ENCODE peak calls at places on chromosomes 4 and X, in six cellular contexts. X, B, T, Y, E and G are unnamed samples.

GRCh38 chr4:95249402-95250043 is 299.2 kb downstream of the UNC5C start:
- DNase-seq in T (no peak), Y (no peak), E (no peak), B (no peak), X (no peak), G (no peak)

GRCh38 chr4:186762865-186763264 is 39.2 kb upstream of the FAT1 start:
- DNase-seq in B (no peak), E (no peak), X (no peak), Y (no peak), T (no peak), G (no peak)

GRCh38 chrX:149512225-149512885 is 7.2 kb upstream of the IDS start:
- DNase-seq in X (peak; percentile 41), B (peak; percentile 42), E (no peak), T (peak; percentile 38), Y (peak; percentile 35), G (peak; percentile 61)

GRCh38 chrX:14095702-14096101 is 66.0 kb upstream of the GEMIN8 start:
- DNase-seq in T (peak; percentile 53), X (no peak), Y (peak; percentile 58), E (peak; percentile 16), B (peak; percentile 34), G (peak; percentile 8)

GRCh38 chr4:101282076-101282844 is 65.1 kb downstream of the PPP3CA start:
- DNase-seq in T (no peak), Y (no peak), E (no peak), B (no peak), X (no peak), G (no peak)

GRCh38 chr4:80532674-80533333 is 197.3 kb downstream of the CFAP299 start:
- DNase-seq in E (no peak), B (no peak), X (no peak), T (no peak), Y (no peak), G (no peak)

GRCh38 chrX:23694606-23695005 is 27.3 kb downstream of the PRDX4 start:
- DNase-seq in T (peak; percentile 57), E (peak; percentile 19), X (peak; percentile 41), Y (peak; percentile 30), B (no peak), G (peak; percentile 15)

GRCh38 chrX:75421688-75422087 is 101.1 kb downstream of the ZDHHC15 start:
- DNase-seq in E (no peak), T (no peak), Y (no peak), X (no peak), B (no peak), G (no peak)

GRCh38 chr4:38985363-38986065 is 46.7 kb downstream of the TMEM156 start:
- DNase-seq in B (no peak), T (no peak), X (no peak), E (no peak), Y (no peak), G (no peak)

GRCh38 chr4:102531441-102531840 is 30.3 kb downstream of the NFKB1 start:
- DNase-seq in E (peak; percentile 53), X (no peak), T (peak; percentile 25), Y (no peak), B (no peak), G (no peak)

GRCh38 chrX:119015407-119016242 is 41.2 kb downstream of the LONRF3 start:
- DNase-seq in Y (peak; percentile 94), B (peak; percentile 59), T (peak; percentile 80), X (peak; percentile 62), E (peak; percentile 77), G (no peak)
- H3K27ac ChIP-seq in Y (peak overlapping the region; percentile 66), B (peak overlapping the region; percentile 69), T (no peak overlapping the region), X (no peak overlapping the region), E (peak overlapping the region; percentile 7), G (no peak overlapping the region)

DNA sequence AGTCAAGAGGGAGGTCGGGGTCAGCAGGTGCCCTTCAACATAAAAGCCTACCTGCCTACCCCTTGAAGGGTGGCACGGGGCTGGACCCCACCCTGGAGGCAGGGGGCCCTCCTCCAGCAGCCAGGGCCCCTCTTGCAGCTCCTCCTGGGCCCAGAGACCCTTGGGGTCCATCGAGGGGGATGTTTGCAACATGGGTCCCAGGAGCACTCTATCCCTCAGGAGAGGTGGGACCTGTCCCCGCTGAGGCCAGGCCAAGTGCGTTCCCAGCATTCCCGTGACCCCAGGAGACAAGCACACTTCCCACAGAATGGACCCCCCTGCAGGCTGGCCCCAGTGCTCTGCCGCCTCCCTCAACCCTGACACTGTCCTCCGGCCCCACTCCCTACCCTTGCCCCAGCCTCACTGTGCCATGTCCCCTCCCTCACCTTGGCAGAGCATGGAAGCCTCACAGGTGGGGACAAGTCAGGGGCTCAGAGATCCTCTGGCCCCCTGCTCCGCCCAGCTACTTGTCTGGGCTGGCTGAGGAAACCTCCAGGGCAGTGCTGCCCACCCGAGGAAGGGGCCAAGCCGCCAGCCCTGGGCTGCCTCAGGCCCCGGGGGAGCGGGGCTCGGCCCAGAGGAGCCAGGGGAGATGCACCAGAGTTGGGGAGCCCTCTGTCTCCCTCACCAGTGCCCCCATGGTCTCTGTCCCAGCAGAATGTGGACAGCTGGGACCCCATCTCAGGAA is 2.2 kb downstream of the MXD4 start:
- DNase-seq in Y (no peak), B (no peak), E (no peak), T (no peak), X (peak; percentile 30), G (peak; percentile 7)
- H3K27ac ChIP-seq in Y (no peak overlapping the region), B (no peak overlapping the region), E (no peak overlapping the region), T (no peak overlapping the region), X (no peak overlapping the region), G (no peak overlapping the region)

DNA sequence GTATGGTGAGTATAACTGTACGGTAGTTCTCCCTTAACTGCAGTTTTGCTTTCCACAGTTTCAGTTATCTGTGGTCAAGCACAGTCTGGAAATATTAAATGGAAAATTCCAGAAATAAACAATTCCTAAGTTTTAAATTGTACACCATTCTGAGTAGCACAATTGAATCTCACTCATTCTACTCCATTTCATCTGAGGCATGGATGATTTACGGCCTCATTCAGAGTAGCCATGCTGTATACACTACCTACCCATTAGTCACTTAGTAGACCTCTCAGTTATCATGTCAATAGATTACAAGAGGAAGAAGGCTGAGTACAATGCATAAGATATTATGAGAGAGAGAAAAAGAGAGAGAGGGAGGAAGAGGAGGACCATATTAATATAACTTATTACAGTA is 77.5 kb downstream of the ENOX2 start:
- DNase-seq in E (no peak), B (no peak), Y (no peak), X (no peak), T (no peak), G (no peak)
- H3K27ac ChIP-seq in E (no peak overlapping the region), B (no peak overlapping the region), Y (no peak overlapping the region), X (no peak overlapping the region), T (no peak overlapping the region), G (no peak overlapping the region)

GRCh38 chr4:48041535-48042137 is 25.1 kb downstream of the NIPAL1 start:
- DNase-seq in T (no peak), B (no peak), Y (no peak), E (no peak), X (no peak), G (no peak)

GRCh38 chr4:48042979-48043461 is 26.4 kb downstream of the NIPAL1 start:
- DNase-seq in Y (peak; percentile 6), E (no peak), T (no peak), B (no peak), X (no peak), G (no peak)

GRCh38 chr4:48044298-48044697 is 27.7 kb downstream of the NIPAL1 start:
- DNase-seq in X (no peak), T (no peak), B (no peak), E (no peak), Y (no peak), G (no peak)

GRCh38 chr4:48046059-48046458 is 29.5 kb downstream of the NIPAL1 start:
- DNase-seq in T (no peak), B (no peak), E (no peak), X (no peak), Y (no peak), G (no peak)

GRCh38 chr4:48043504-48043903 is 26.9 kb downstream of the NIPAL1 start:
- DNase-seq in X (no peak), E (no peak), Y (no peak), T (no peak), B (no peak), G (no peak)
- H3K27ac ChIP-seq in X (no peak overlapping the region), E (no peak overlapping the region), Y (no peak overlapping the region), T (no peak overlapping the region), B (no peak overlapping the region), G (no peak overlapping the region)

GRCh38 chr4:153729901-153730300 is 29.9 kb downstream of the RNF175 start:
- DNase-seq in T (no peak), E (no peak), B (no peak), Y (no peak), X (no peak), G (no peak)

GRCh38 chr4:153731239-153731638 is 28.6 kb downstream of the RNF175 start:
- DNase-seq in T (peak; percentile 64), Y (peak; percentile 92), X (no peak), E (peak; percentile 68), B (no peak), G (no peak)

GRCh38 chr4:153728151-153728550 is 31.7 kb downstream of the RNF175 start:
- DNase-seq in Y (no peak), X (no peak), B (no peak), E (no peak), T (no peak), G (no peak)

GRCh38 chr4:153725811-153726154 is 34.0 kb downstream of the RNF175 start:
- DNase-seq in X (no peak), B (no peak), Y (no peak), T (no peak), E (no peak), G (no peak)

GRCh38 chr4:153728660-153729059 is 31.2 kb downstream of the RNF175 start:
- DNase-seq in T (no peak), B (no peak), E (no peak), X (no peak), Y (no peak), G (no peak)
- H3K27ac ChIP-seq in T (no peak overlapping the region), B (no peak overlapping the region), E (no peak overlapping the region), X (no peak overlapping the region), Y (no peak overlapping the region), G (no peak overlapping the region)